ENCODE peak calls at places on chromosome 7, in ten cellular contexts. H is sigmoid colon, S is tibial nerve, B is HCT116, Y is stomach, E is heart left ventricle, R is A549, I is spleen, C is adrenal gland, V is ovary. P is an unnamed sample.

GRCh38 chr7:139897422-139898085 is 68.5 kb downstream of the TBXAS1 start:
- DNase-seq in H (no peak), S (no peak), B (no peak), Y (no peak), E (no peak), R (no peak), I (no peak), C (no peak), V (no peak), P (no peak)

GRCh38 chr7:105224884-105225651 is 163.7 kb downstream of the SRPK2 start:
- DNase-seq in H (no peak), S (no peak), B (peak; percentile 70), Y (no peak), E (no peak), R (peak; percentile 75), I (no peak), C (peak; percentile 38), V (no peak), P (no peak)

GRCh38 chr7:30427296-30428080 is 51.1 kb downstream of the NOD1 start:
- DNase-seq in H (peak; percentile 62), S (no peak), B (no peak), Y (no peak), E (peak; percentile 44), R (no peak), I (no peak), C (no peak), V (no peak), P (no peak)

GRCh38 chr7:157139142-157140117 is 704 bp downstream of the UBE3C start:
- DNase-seq in H (peak; percentile 76), S (peak; percentile 8), B (no peak), Y (peak; percentile 67), E (peak; percentile 66), R (peak; percentile 42), I (peak; percentile 96), C (peak; percentile 59), V (peak; percentile 72), P (peak; percentile 48)

GRCh38 chr7:73496626-73497025 is 25.5 kb downstream of the BAZ1B start:
- DNase-seq in H (no peak), S (no peak), B (no peak), Y (no peak), E (no peak), R (no peak), I (no peak), C (no peak), V (no peak), P (no peak)

GRCh38 chr7:4416436-4417092 is 265.5 kb upstream of the FOXK1 start:
- DNase-seq in H (no peak), S (no peak), B (no peak), Y (peak; percentile 41), E (no peak), R (peak; percentile 35), I (no peak), C (no peak), V (no peak), P (peak; percentile 69)

GRCh38 chr7:42671627-42672026 is 240.2 kb downstream of the C7orf25 start:
- DNase-seq in H (no peak), S (no peak), B (no peak), Y (no peak), E (no peak), R (no peak), I (no peak), C (no peak), V (no peak), P (no peak)

GRCh38 chr7:16060492-16060891 is 360.8 kb downstream of the CRPPA start:
- DNase-seq in H (no peak), S (no peak), B (no peak), Y (no peak), E (no peak), R (no peak), I (no peak), C (no peak), V (no peak), P (no peak)

DNA sequence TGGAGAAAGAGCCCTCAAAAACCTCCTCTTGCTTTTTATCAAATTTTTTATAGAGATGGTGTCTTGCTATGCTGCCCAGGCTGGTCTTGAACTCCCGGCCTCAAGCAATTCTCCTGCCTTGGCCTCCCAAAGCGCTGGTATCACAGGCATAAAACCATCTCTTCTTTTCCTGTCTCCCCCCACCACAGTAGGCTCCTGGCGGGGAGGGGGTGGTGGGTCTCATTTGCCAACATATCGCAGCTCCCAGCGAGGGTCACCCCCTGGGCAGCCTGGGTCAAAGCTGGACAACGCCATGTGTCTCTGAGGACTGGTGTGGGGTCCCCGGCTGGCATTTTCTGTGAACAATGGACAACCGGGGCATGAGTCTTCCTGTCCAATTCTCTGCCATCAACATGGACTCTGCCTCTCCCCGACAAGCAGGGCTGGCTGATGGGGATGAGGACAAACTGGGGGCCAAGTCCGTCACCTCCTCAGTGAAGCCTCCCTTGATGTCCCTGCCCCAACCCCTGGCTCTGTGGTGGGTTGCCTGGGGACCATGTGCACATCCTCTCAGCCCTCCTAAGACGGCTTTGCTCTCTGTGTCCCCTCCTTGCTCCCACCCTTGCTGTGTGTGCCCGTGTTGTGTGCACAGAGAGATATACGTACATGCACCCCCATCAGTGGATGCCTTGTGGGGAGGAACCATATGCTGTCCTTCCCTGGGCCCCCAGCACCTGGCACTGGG is 86.4 kb upstream of the GNA12 start:
- DNase-seq in H (peak; percentile 40), S (no peak), B (no peak), Y (no peak), E (no peak), R (no peak), I (peak; percentile 47), C (no peak), V (peak; percentile 8), P (no peak)
- TF ChIP-seq POLR2A in H (no peak), S (no peak), B (no peak), Y (no peak), E (no peak), R (no peak), I (no peak), C (no peak), V (no peak), P (no peak)

GRCh38 chr7:150337179-150337578 is 4.2 kb downstream of the RARRES2 start:
- DNase-seq in H (no peak), S (no peak), B (no peak), Y (no peak), E (no peak), R (no peak), I (no peak), C (peak; percentile 60), V (no peak), P (no peak)

GRCh38 chr7:150335101-150335773 is 6.2 kb downstream of the RARRES2 start:
- DNase-seq in H (no peak), S (no peak), B (no peak), Y (no peak), E (no peak), R (no peak), I (no peak), C (no peak), V (no peak), P (no peak)

GRCh38 chr7:150336746-150337145 is 4.7 kb downstream of the RARRES2 start:
- DNase-seq in H (no peak), S (no peak), B (no peak), Y (no peak), E (no peak), R (no peak), I (no peak), C (peak; percentile 52), V (no peak), P (no peak)

GRCh38 chr7:150334108-150334507 is 7.3 kb downstream of the RARRES2 start:
- DNase-seq in H (peak; percentile 54), S (no peak), B (no peak), Y (no peak), E (no peak), R (no peak), I (no peak), C (no peak), V (no peak), P (no peak)

GRCh38 chr7:150335774-150336112 is 5.7 kb downstream of the RARRES2 start:
- DNase-seq in H (no peak), S (no peak), B (no peak), Y (no peak), E (no peak), R (no peak), I (no peak), C (peak; percentile 55), V (no peak), P (no peak)
- H3K4me1 ChIP-seq in H (peaks cover 62% of the 10 kb centered on the region), S (peaks cover 25% of the 10 kb centered on the region), B (no peaks in the 10 kb centered on the region), Y (peaks cover 62% of the 10 kb centered on the region), E (no peaks in the 10 kb centered on the region), R (no peaks in the 10 kb centered on the region), I (peaks cover 10% of the 10 kb centered on the region), C (peaks cover 42% of the 10 kb centered on the region), V (peaks cover 24% of the 10 kb centered on the region), P (peaks cover 17% of the 10 kb centered on the region)

GRCh38 chr7:66352071-66352470 is 146.9 kb downstream of the TPST1 start:
- DNase-seq in H (no peak), S (no peak), B (no peak), Y (no peak), E (no peak), R (no peak), I (no peak), C (peak; percentile 36), V (no peak), P (peak; percentile 33)

GRCh38 chr7:66353547-66353946 is 148.4 kb downstream of the TPST1 start:
- DNase-seq in H (no peak), S (no peak), B (no peak), Y (no peak), E (no peak), R (no peak), I (no peak), C (no peak), V (no peak), P (no peak)

GRCh38 chr7:66344166-66344565 is 139.0 kb downstream of the TPST1 start:
- DNase-seq in H (no peak), S (no peak), B (no peak), Y (no peak), E (no peak), R (no peak), I (no peak), C (no peak), V (no peak), P (no peak)

GRCh38 chr7:66348531-66348930 is 143.4 kb downstream of the TPST1 start:
- DNase-seq in H (no peak), S (no peak), B (no peak), Y (no peak), E (no peak), R (no peak), I (no peak), C (no peak), V (no peak), P (no peak)

DNA sequence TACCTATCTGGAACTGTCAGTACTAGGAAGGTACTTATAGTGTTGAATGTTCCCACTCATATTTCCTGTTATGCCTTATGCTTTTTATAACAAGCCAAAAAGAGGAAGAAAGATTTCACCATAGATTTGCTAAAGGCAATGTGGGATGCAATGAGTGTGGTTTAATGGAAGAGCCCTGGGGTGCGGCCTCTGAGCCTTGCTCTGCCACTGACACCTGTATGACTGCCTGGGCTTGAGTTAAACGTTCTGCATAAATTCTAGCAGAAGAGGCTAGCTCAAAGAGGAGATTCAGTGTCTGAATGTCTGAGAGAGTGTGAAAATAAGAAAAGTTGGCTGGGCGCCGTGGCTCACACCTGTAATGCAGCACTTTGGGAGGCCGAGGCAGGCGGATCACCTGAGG is 143.8 kb downstream of the TPST1 start:
- DNase-seq in H (no peak), S (no peak), B (no peak), Y (no peak), E (peak; percentile 35), R (no peak), I (no peak), C (no peak), V (no peak), P (no peak)
- H3K9me3 ChIP-seq in H (no peaks in the 10 kb centered on the region), S (no peaks in the 10 kb centered on the region), B (peaks cover 4% of the 10 kb centered on the region), Y (no peaks in the 10 kb centered on the region), E (no peaks in the 10 kb centered on the region), R (no peaks in the 10 kb centered on the region), I (peaks cover 5% of the 10 kb centered on the region), C (no peaks in the 10 kb centered on the region), V (no peaks in the 10 kb centered on the region), P (no peaks in the 10 kb centered on the region)

DNA sequence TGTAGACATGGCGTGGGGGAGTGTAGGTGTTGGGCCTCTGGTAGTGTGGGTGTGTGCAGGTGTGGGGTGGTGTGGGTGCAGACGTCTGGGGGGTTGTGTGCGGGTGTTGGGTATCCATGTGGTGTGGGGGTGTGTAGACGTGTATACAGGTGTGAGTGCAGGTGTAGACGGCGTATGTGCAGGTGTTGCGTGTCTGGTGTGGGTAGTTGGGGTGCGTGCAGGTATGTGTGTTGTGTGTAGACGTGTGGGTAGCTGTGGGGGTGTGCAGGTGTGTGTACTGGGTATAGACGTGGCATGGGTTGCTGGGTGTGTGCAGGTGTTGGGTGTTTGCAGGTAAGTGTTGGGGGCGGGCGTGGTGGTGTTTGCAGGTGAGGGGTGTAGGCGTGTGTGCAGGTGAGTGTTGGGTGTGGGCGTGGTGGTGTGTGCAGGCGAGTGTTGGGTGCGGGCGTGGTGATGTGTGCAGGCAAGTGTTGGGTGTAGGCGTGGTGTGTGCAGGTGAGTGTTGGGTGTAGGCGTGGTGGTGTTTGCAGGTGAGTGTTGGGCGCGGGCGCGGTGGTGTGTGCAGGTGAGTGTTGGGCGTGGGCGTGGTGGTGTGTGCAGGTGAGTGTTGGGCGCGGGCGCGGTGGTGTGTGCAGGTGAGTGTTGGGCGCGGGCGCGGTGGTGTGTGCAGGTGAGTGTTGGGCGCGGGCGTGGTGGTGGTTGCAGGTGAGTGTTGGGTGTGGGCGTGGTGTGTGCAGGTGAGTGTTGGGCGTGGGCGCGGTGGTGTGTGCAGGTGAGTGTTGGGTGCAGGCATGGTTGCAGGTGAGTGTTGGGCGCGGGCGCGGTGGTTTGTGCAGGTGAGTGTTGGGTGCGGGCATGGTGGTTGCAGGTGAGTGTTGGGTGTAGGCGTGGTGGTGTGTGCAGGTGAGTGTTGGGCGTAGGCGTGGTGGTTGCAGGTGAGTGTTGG is 16.6 kb downstream of the GET4 start:
- DNase-seq in H (no peak), S (no peak), B (no peak), Y (no peak), E (no peak), R (no peak), I (peak; percentile 68), C (no peak), V (no peak), P (no peak)
- TF ChIP-seq POLR2A in H (no peak), S (no peak), B (no peak), Y (no peak), E (no peak), R (peak; percentile 9), I (no peak), C (no peak), V (no peak), P (no peak)

P was measured in testis.